ENCODE peak calls at places on chromosomes 7 and 10, in eight cellular contexts. One of them, this sample, is unnamed.

GRCh38 chr7:147595076-147595475 is 995.5 kb upstream of the C7orf33 start:
- DNase-seq in activated CD4-positive, CD25-positive, alpha-beta regulatory T cell: no peak
- DNase-seq in lower lobe of right lung: no peak
- DNase-seq in T-helper 2 cell: no peak
- DNase-seq in HCEC 1CT: peak
- DNase-seq in CD8-positive, alpha-beta T cell: no peak
- DNase-seq in stimulated activated CD4-positive, alpha-beta T cell treated with anti-CD3 and anti-CD28 coated beads, Interleukin-15, amount 100 ng/mL, for 1 hour: no peak
- DNase-seq in T-cell: no peak
- DNase-seq in this sample: no peak

GRCh38 chr7:131861620-131862346 is 305.4 kb upstream of the PODXL start:
- DNase-seq in activated CD4-positive, CD25-positive, alpha-beta regulatory T cell: no peak
- DNase-seq in lower lobe of right lung: no peak
- DNase-seq in T-helper 2 cell: no peak
- DNase-seq in HCEC 1CT: peak
- DNase-seq in CD8-positive, alpha-beta T cell: no peak
- DNase-seq in stimulated activated CD4-positive, alpha-beta T cell treated with anti-CD3 and anti-CD28 coated beads, Interleukin-15, amount 100 ng/mL, for 1 hour: no peak
- DNase-seq in T-cell: no peak
- DNase-seq in this sample: peak

GRCh38 chr10:88828310-88828709 is 23.3 kb downstream of the ANKRD22 start:
- DNase-seq in activated CD4-positive, CD25-positive, alpha-beta regulatory T cell: no peak
- DNase-seq in lower lobe of right lung: no peak
- DNase-seq in T-helper 2 cell: no peak
- DNase-seq in HCEC 1CT: peak
- DNase-seq in CD8-positive, alpha-beta T cell: no peak
- DNase-seq in stimulated activated CD4-positive, alpha-beta T cell treated with anti-CD3 and anti-CD28 coated beads, Interleukin-15, amount 100 ng/mL, for 1 hour: no peak
- DNase-seq in T-cell: no peak
- DNase-seq in this sample: no peak

GRCh38 chr10:45811075-45811474 is 36.2 kb downstream of the AGAP4 start:
- DNase-seq in activated CD4-positive, CD25-positive, alpha-beta regulatory T cell: no peak
- DNase-seq in lower lobe of right lung: no peak
- DNase-seq in T-helper 2 cell: no peak
- DNase-seq in HCEC 1CT: no peak
- DNase-seq in CD8-positive, alpha-beta T cell: no peak
- DNase-seq in stimulated activated CD4-positive, alpha-beta T cell treated with anti-CD3 and anti-CD28 coated beads, Interleukin-15, amount 100 ng/mL, for 1 hour: no peak
- DNase-seq in T-cell: no peak
- DNase-seq in this sample: no peak

GRCh38 chr10:18539335-18539734 is 112.1 kb downstream of the NSUN6 start:
- DNase-seq in activated CD4-positive, CD25-positive, alpha-beta regulatory T cell: no peak
- DNase-seq in lower lobe of right lung: no peak
- DNase-seq in T-helper 2 cell: no peak
- DNase-seq in HCEC 1CT: no peak
- DNase-seq in CD8-positive, alpha-beta T cell: no peak
- DNase-seq in stimulated activated CD4-positive, alpha-beta T cell treated with anti-CD3 and anti-CD28 coated beads, Interleukin-15, amount 100 ng/mL, for 1 hour: no peak
- DNase-seq in T-cell: no peak
- DNase-seq in this sample: no peak

GRCh38 chr7:38312776-38313175 is 39.3 kb upstream of the TARP start:
- DNase-seq in activated CD4-positive, CD25-positive, alpha-beta regulatory T cell: no peak
- DNase-seq in lower lobe of right lung: no peak
- DNase-seq in T-helper 2 cell: no peak
- DNase-seq in HCEC 1CT: no peak
- DNase-seq in CD8-positive, alpha-beta T cell: no peak
- DNase-seq in stimulated activated CD4-positive, alpha-beta T cell treated with anti-CD3 and anti-CD28 coated beads, Interleukin-15, amount 100 ng/mL, for 1 hour: no peak
- DNase-seq in T-cell: no peak
- DNase-seq in this sample: peak

GRCh38 chr10:69876931-69877330 is 75.2 kb downstream of the COL13A1 start:
- DNase-seq in activated CD4-positive, CD25-positive, alpha-beta regulatory T cell: no peak
- DNase-seq in lower lobe of right lung: no peak
- DNase-seq in T-helper 2 cell: no peak
- DNase-seq in HCEC 1CT: no peak
- DNase-seq in CD8-positive, alpha-beta T cell: no peak
- DNase-seq in stimulated activated CD4-positive, alpha-beta T cell treated with anti-CD3 and anti-CD28 coated beads, Interleukin-15, amount 100 ng/mL, for 1 hour: no peak
- DNase-seq in T-cell: no peak
- DNase-seq in this sample: no peak

GRCh38 chr7:74164985-74165456 is 9.1 kb upstream of the EIF4H start:
- DNase-seq in activated CD4-positive, CD25-positive, alpha-beta regulatory T cell: no peak
- DNase-seq in lower lobe of right lung: no peak
- DNase-seq in T-helper 2 cell: no peak
- DNase-seq in HCEC 1CT: peak
- DNase-seq in CD8-positive, alpha-beta T cell: no peak
- DNase-seq in stimulated activated CD4-positive, alpha-beta T cell treated with anti-CD3 and anti-CD28 coated beads, Interleukin-15, amount 100 ng/mL, for 1 hour: no peak
- DNase-seq in T-cell: no peak
- DNase-seq in this sample: no peak

GRCh38 chr10:122480146-122480833 is 18.9 kb downstream of the HTRA1 start:
- DNase-seq in activated CD4-positive, CD25-positive, alpha-beta regulatory T cell: no peak
- DNase-seq in lower lobe of right lung: no peak
- DNase-seq in T-helper 2 cell: no peak
- DNase-seq in HCEC 1CT: no peak
- DNase-seq in CD8-positive, alpha-beta T cell: no peak
- DNase-seq in stimulated activated CD4-positive, alpha-beta T cell treated with anti-CD3 and anti-CD28 coated beads, Interleukin-15, amount 100 ng/mL, for 1 hour: no peak
- DNase-seq in T-cell: no peak
- DNase-seq in this sample: no peak

GRCh38 chr10:129236411-129236810 is 230.6 kb upstream of the MGMT start:
- DNase-seq in activated CD4-positive, CD25-positive, alpha-beta regulatory T cell: no peak
- DNase-seq in lower lobe of right lung: no peak
- DNase-seq in T-helper 2 cell: no peak
- DNase-seq in HCEC 1CT: no peak
- DNase-seq in CD8-positive, alpha-beta T cell: no peak
- DNase-seq in stimulated activated CD4-positive, alpha-beta T cell treated with anti-CD3 and anti-CD28 coated beads, Interleukin-15, amount 100 ng/mL, for 1 hour: no peak
- DNase-seq in T-cell: no peak
- DNase-seq in this sample: no peak

GRCh38 chr10:57506414-57507094 is 761.1 kb downstream of the IPMK start:
- DNase-seq in activated CD4-positive, CD25-positive, alpha-beta regulatory T cell: no peak
- DNase-seq in lower lobe of right lung: peak
- DNase-seq in T-helper 2 cell: no peak
- DNase-seq in HCEC 1CT: no peak
- DNase-seq in CD8-positive, alpha-beta T cell: no peak
- DNase-seq in stimulated activated CD4-positive, alpha-beta T cell treated with anti-CD3 and anti-CD28 coated beads, Interleukin-15, amount 100 ng/mL, for 1 hour: no peak
- DNase-seq in T-cell: no peak
- DNase-seq in this sample: no peak

GRCh38 chr10:101161494-101162299 is 30.6 kb downstream of the TLX1 start:
- DNase-seq in activated CD4-positive, CD25-positive, alpha-beta regulatory T cell: peak
- DNase-seq in lower lobe of right lung: peak
- DNase-seq in T-helper 2 cell: no peak
- DNase-seq in HCEC 1CT: peak
- DNase-seq in CD8-positive, alpha-beta T cell: peak
- DNase-seq in stimulated activated CD4-positive, alpha-beta T cell treated with anti-CD3 and anti-CD28 coated beads, Interleukin-15, amount 100 ng/mL, for 1 hour: peak
- DNase-seq in T-cell: peak
- DNase-seq in this sample: peak

GRCh38 chr10:20962165-20962564 is 65.1 kb upstream of the NEBL start:
- DNase-seq in activated CD4-positive, CD25-positive, alpha-beta regulatory T cell: no peak
- DNase-seq in lower lobe of right lung: no peak
- DNase-seq in T-helper 2 cell: no peak
- DNase-seq in HCEC 1CT: peak
- DNase-seq in CD8-positive, alpha-beta T cell: no peak
- DNase-seq in stimulated activated CD4-positive, alpha-beta T cell treated with anti-CD3 and anti-CD28 coated beads, Interleukin-15, amount 100 ng/mL, for 1 hour: no peak
- DNase-seq in T-cell: no peak
- DNase-seq in this sample: no peak

GRCh38 chr7:92244803-92245486 is 769 bp downstream of the KRIT1 start:
- DNase-seq in activated CD4-positive, CD25-positive, alpha-beta regulatory T cell: no peak
- DNase-seq in lower lobe of right lung: no peak
- DNase-seq in T-helper 2 cell: no peak
- DNase-seq in HCEC 1CT: no peak
- DNase-seq in CD8-positive, alpha-beta T cell: no peak
- DNase-seq in stimulated activated CD4-positive, alpha-beta T cell treated with anti-CD3 and anti-CD28 coated beads, Interleukin-15, amount 100 ng/mL, for 1 hour: no peak
- DNase-seq in T-cell: no peak
- DNase-seq in this sample: no peak

GRCh38 chr10:100653238-100653956 is 92.0 kb upstream of the PAX2 start:
- DNase-seq in activated CD4-positive, CD25-positive, alpha-beta regulatory T cell: no peak
- DNase-seq in lower lobe of right lung: no peak
- DNase-seq in T-helper 2 cell: no peak
- DNase-seq in HCEC 1CT: no peak
- DNase-seq in CD8-positive, alpha-beta T cell: no peak
- DNase-seq in stimulated activated CD4-positive, alpha-beta T cell treated with anti-CD3 and anti-CD28 coated beads, Interleukin-15, amount 100 ng/mL, for 1 hour: no peak
- DNase-seq in T-cell: no peak
- DNase-seq in this sample: no peak

GRCh38 chr10:70664702-70665195 is 7.6 kb upstream of the ADAMTS14 start:
- DNase-seq in activated CD4-positive, CD25-positive, alpha-beta regulatory T cell: no peak
- DNase-seq in lower lobe of right lung: no peak
- DNase-seq in T-helper 2 cell: no peak
- DNase-seq in HCEC 1CT: peak
- DNase-seq in CD8-positive, alpha-beta T cell: no peak
- DNase-seq in stimulated activated CD4-positive, alpha-beta T cell treated with anti-CD3 and anti-CD28 coated beads, Interleukin-15, amount 100 ng/mL, for 1 hour: no peak
- DNase-seq in T-cell: no peak
- DNase-seq in this sample: peak

GRCh38 chr10:26832960-26833359 is 27.8 kb downstream of the ABI1 start:
- DNase-seq in activated CD4-positive, CD25-positive, alpha-beta regulatory T cell: no peak
- DNase-seq in lower lobe of right lung: no peak
- DNase-seq in T-helper 2 cell: no peak
- DNase-seq in HCEC 1CT: no peak
- DNase-seq in CD8-positive, alpha-beta T cell: no peak
- DNase-seq in stimulated activated CD4-positive, alpha-beta T cell treated with anti-CD3 and anti-CD28 coated beads, Interleukin-15, amount 100 ng/mL, for 1 hour: no peak
- DNase-seq in T-cell: no peak
- DNase-seq in this sample: no peak

GRCh38 chr7:93707249-93707648 is 132.7 kb upstream of the CALCR start:
- DNase-seq in activated CD4-positive, CD25-positive, alpha-beta regulatory T cell: no peak
- DNase-seq in lower lobe of right lung: no peak
- DNase-seq in T-helper 2 cell: no peak
- DNase-seq in HCEC 1CT: no peak
- DNase-seq in CD8-positive, alpha-beta T cell: no peak
- DNase-seq in stimulated activated CD4-positive, alpha-beta T cell treated with anti-CD3 and anti-CD28 coated beads, Interleukin-15, amount 100 ng/mL, for 1 hour: no peak
- DNase-seq in T-cell: no peak
- DNase-seq in this sample: no peak

GRCh38 chr7:113015038-113015645 is 71.5 kb downstream of the GPR85 start:
- DNase-seq in activated CD4-positive, CD25-positive, alpha-beta regulatory T cell: no peak
- DNase-seq in lower lobe of right lung: no peak
- DNase-seq in T-helper 2 cell: no peak
- DNase-seq in HCEC 1CT: peak
- DNase-seq in CD8-positive, alpha-beta T cell: no peak
- DNase-seq in stimulated activated CD4-positive, alpha-beta T cell treated with anti-CD3 and anti-CD28 coated beads, Interleukin-15, amount 100 ng/mL, for 1 hour: no peak
- DNase-seq in T-cell: no peak
- DNase-seq in this sample: peak

GRCh38 chr10:80136134-80136571 is 3.6 kb downstream of the PLAC9 start:
- DNase-seq in activated CD4-positive, CD25-positive, alpha-beta regulatory T cell: no peak
- DNase-seq in lower lobe of right lung: peak
- DNase-seq in T-helper 2 cell: no peak
- DNase-seq in HCEC 1CT: peak
- DNase-seq in CD8-positive, alpha-beta T cell: no peak
- DNase-seq in stimulated activated CD4-positive, alpha-beta T cell treated with anti-CD3 and anti-CD28 coated beads, Interleukin-15, amount 100 ng/mL, for 1 hour: no peak
- DNase-seq in T-cell: no peak
- DNase-seq in this sample: peak

GRCh38 chr7:14570750-14571607 is 331.6 kb downstream of the DGKB start:
- DNase-seq in activated CD4-positive, CD25-positive, alpha-beta regulatory T cell: no peak
- DNase-seq in lower lobe of right lung: no peak
- DNase-seq in T-helper 2 cell: no peak
- DNase-seq in HCEC 1CT: no peak
- DNase-seq in CD8-positive, alpha-beta T cell: no peak
- DNase-seq in stimulated activated CD4-positive, alpha-beta T cell treated with anti-CD3 and anti-CD28 coated beads, Interleukin-15, amount 100 ng/mL, for 1 hour: no peak
- DNase-seq in T-cell: no peak
- DNase-seq in this sample: no peak

GRCh38 chr7:114921636-114922150 is at the start of gene MDFIC:
- DNase-seq in activated CD4-positive, CD25-positive, alpha-beta regulatory T cell: no peak
- DNase-seq in lower lobe of right lung: peak
- DNase-seq in T-helper 2 cell: no peak
- DNase-seq in HCEC 1CT: no peak
- DNase-seq in CD8-positive, alpha-beta T cell: peak
- DNase-seq in stimulated activated CD4-positive, alpha-beta T cell treated with anti-CD3 and anti-CD28 coated beads, Interleukin-15, amount 100 ng/mL, for 1 hour: no peak
- DNase-seq in T-cell: no peak
- DNase-seq in this sample: no peak

GRCh38 chr10:29257106-29257783 is 31.6 kb upstream of the LYZL1 start:
- DNase-seq in activated CD4-positive, CD25-positive, alpha-beta regulatory T cell: no peak
- DNase-seq in lower lobe of right lung: no peak
- DNase-seq in T-helper 2 cell: no peak
- DNase-seq in HCEC 1CT: peak
- DNase-seq in CD8-positive, alpha-beta T cell: no peak
- DNase-seq in stimulated activated CD4-positive, alpha-beta T cell treated with anti-CD3 and anti-CD28 coated beads, Interleukin-15, amount 100 ng/mL, for 1 hour: no peak
- DNase-seq in T-cell: no peak
- DNase-seq in this sample: peak

GRCh38 chr7:152910545-152911013 is 151.0 kb downstream of the ACTR3B start:
- DNase-seq in activated CD4-positive, CD25-positive, alpha-beta regulatory T cell: no peak
- DNase-seq in lower lobe of right lung: no peak
- DNase-seq in T-helper 2 cell: no peak
- DNase-seq in HCEC 1CT: no peak
- DNase-seq in CD8-positive, alpha-beta T cell: no peak
- DNase-seq in stimulated activated CD4-positive, alpha-beta T cell treated with anti-CD3 and anti-CD28 coated beads, Interleukin-15, amount 100 ng/mL, for 1 hour: no peak
- DNase-seq in T-cell: no peak
- DNase-seq in this sample: no peak

GRCh38 chr10:116627386-116627933 is 6.7 kb downstream of the PNLIPRP2 start:
- DNase-seq in activated CD4-positive, CD25-positive, alpha-beta regulatory T cell: no peak
- DNase-seq in lower lobe of right lung: no peak
- DNase-seq in T-helper 2 cell: no peak
- DNase-seq in HCEC 1CT: no peak
- DNase-seq in CD8-positive, alpha-beta T cell: no peak
- DNase-seq in stimulated activated CD4-positive, alpha-beta T cell treated with anti-CD3 and anti-CD28 coated beads, Interleukin-15, amount 100 ng/mL, for 1 hour: no peak
- DNase-seq in T-cell: no peak
- DNase-seq in this sample: peak

GRCh38 chr10:60123172-60123571 is 216.8 kb upstream of the CCDC6 start:
- DNase-seq in activated CD4-positive, CD25-positive, alpha-beta regulatory T cell: no peak
- DNase-seq in lower lobe of right lung: no peak
- DNase-seq in T-helper 2 cell: no peak
- DNase-seq in HCEC 1CT: peak
- DNase-seq in CD8-positive, alpha-beta T cell: no peak
- DNase-seq in stimulated activated CD4-positive, alpha-beta T cell treated with anti-CD3 and anti-CD28 coated beads, Interleukin-15, amount 100 ng/mL, for 1 hour: no peak
- DNase-seq in T-cell: no peak
- DNase-seq in this sample: peak

GRCh38 chr7:144386741-144387140 is 16.8 kb downstream of the NOBOX start:
- DNase-seq in activated CD4-positive, CD25-positive, alpha-beta regulatory T cell: no peak
- DNase-seq in lower lobe of right lung: no peak
- DNase-seq in T-helper 2 cell: no peak
- DNase-seq in HCEC 1CT: no peak
- DNase-seq in CD8-positive, alpha-beta T cell: no peak
- DNase-seq in stimulated activated CD4-positive, alpha-beta T cell treated with anti-CD3 and anti-CD28 coated beads, Interleukin-15, amount 100 ng/mL, for 1 hour: no peak
- DNase-seq in T-cell: no peak
- DNase-seq in this sample: no peak

GRCh38 chr10:92662852-92663251 is 26.9 kb upstream of the HHEX start:
- DNase-seq in activated CD4-positive, CD25-positive, alpha-beta regulatory T cell: no peak
- DNase-seq in lower lobe of right lung: no peak
- DNase-seq in T-helper 2 cell: no peak
- DNase-seq in HCEC 1CT: no peak
- DNase-seq in CD8-positive, alpha-beta T cell: no peak
- DNase-seq in stimulated activated CD4-positive, alpha-beta T cell treated with anti-CD3 and anti-CD28 coated beads, Interleukin-15, amount 100 ng/mL, for 1 hour: no peak
- DNase-seq in T-cell: no peak
- DNase-seq in this sample: no peak

GRCh38 chr7:20113423-20114027 is 103.7 kb downstream of the MACC1 start:
- DNase-seq in activated CD4-positive, CD25-positive, alpha-beta regulatory T cell: no peak
- DNase-seq in lower lobe of right lung: no peak
- DNase-seq in T-helper 2 cell: no peak
- DNase-seq in HCEC 1CT: no peak
- DNase-seq in CD8-positive, alpha-beta T cell: no peak
- DNase-seq in stimulated activated CD4-positive, alpha-beta T cell treated with anti-CD3 and anti-CD28 coated beads, Interleukin-15, amount 100 ng/mL, for 1 hour: no peak
- DNase-seq in T-cell: no peak
- DNase-seq in this sample: no peak

GRCh38 chr7:150313870-150314269 is 9.3 kb upstream of the LRRC61 start:
- DNase-seq in activated CD4-positive, CD25-positive, alpha-beta regulatory T cell: no peak
- DNase-seq in lower lobe of right lung: no peak
- DNase-seq in T-helper 2 cell: no peak
- DNase-seq in HCEC 1CT: no peak
- DNase-seq in CD8-positive, alpha-beta T cell: no peak
- DNase-seq in stimulated activated CD4-positive, alpha-beta T cell treated with anti-CD3 and anti-CD28 coated beads, Interleukin-15, amount 100 ng/mL, for 1 hour: no peak
- DNase-seq in T-cell: no peak
- DNase-seq in this sample: no peak

GRCh38 chr7:2072042-2072441 is 160.7 kb downstream of the MAD1L1 start:
- DNase-seq in activated CD4-positive, CD25-positive, alpha-beta regulatory T cell: no peak
- DNase-seq in lower lobe of right lung: no peak
- DNase-seq in T-helper 2 cell: no peak
- DNase-seq in HCEC 1CT: no peak
- DNase-seq in CD8-positive, alpha-beta T cell: no peak
- DNase-seq in stimulated activated CD4-positive, alpha-beta T cell treated with anti-CD3 and anti-CD28 coated beads, Interleukin-15, amount 100 ng/mL, for 1 hour: no peak
- DNase-seq in T-cell: no peak
- DNase-seq in this sample: no peak